ENCODE peak calls at places on chromosomes 2 and 18, in six cellular contexts. One of them, this sample, is unnamed.

GRCh38 chr2:218832520-218832919 is 917 bp upstream of the PRKAG3 start:
- DNase-seq in keratinocyte: no peak
- DNase-seq in CD8-positive, alpha-beta T cell: no peak
- DNase-seq in body of pancreas: no peak
- DNase-seq in AG10803: peak; percentile 61
- DNase-seq in fibroblast of mammary gland: peak; percentile 42
- DNase-seq in this sample: peak; percentile 37

GRCh38 chr2:171409436-171409971 is 24.3 kb downstream of the METTL8 start:
- DNase-seq in CD8-positive, alpha-beta T cell: no peak
- DNase-seq in AG10803: no peak
- DNase-seq in fibroblast of mammary gland: no peak
- DNase-seq in keratinocyte: no peak
- DNase-seq in body of pancreas: no peak
- DNase-seq in this sample: no peak

GRCh38 chr2:225025917-225026571 is 16.2 kb downstream of the DOCK10 start:
- DNase-seq in CD8-positive, alpha-beta T cell: no peak
- DNase-seq in body of pancreas: no peak
- DNase-seq in keratinocyte: no peak
- DNase-seq in AG10803: peak; percentile 93
- DNase-seq in fibroblast of mammary gland: peak; percentile 91
- DNase-seq in this sample: peak; percentile 76

GRCh38 chr2:217004636-217005035 is 144.8 kb upstream of the TNP1 start:
- DNase-seq in CD8-positive, alpha-beta T cell: no peak
- DNase-seq in body of pancreas: no peak
- DNase-seq in keratinocyte: no peak
- DNase-seq in AG10803: no peak
- DNase-seq in fibroblast of mammary gland: no peak
- DNase-seq in this sample: no peak

GRCh38 chr18:2935438-2936192 is 77.3 kb downstream of the LPIN2 start:
- DNase-seq in keratinocyte: no peak
- DNase-seq in fibroblast of mammary gland: peak; percentile 18
- DNase-seq in CD8-positive, alpha-beta T cell: no peak
- DNase-seq in AG10803: peak; percentile 73
- DNase-seq in body of pancreas: no peak
- DNase-seq in this sample: peak; percentile 56

GRCh38 chr2:191012845-191013616 is 940 bp downstream of the STAT1 start:
- DNase-seq in AG10803: peak; percentile 40
- DNase-seq in keratinocyte: no peak
- DNase-seq in CD8-positive, alpha-beta T cell: no peak
- DNase-seq in body of pancreas: no peak
- DNase-seq in fibroblast of mammary gland: peak; percentile 49
- DNase-seq in this sample: peak; percentile 51

GRCh38 chr2:36568533-36569246 is 29.3 kb downstream of the FEZ2 start:
- DNase-seq in fibroblast of mammary gland: peak; percentile 58
- DNase-seq in AG10803: peak; percentile 63
- DNase-seq in CD8-positive, alpha-beta T cell: no peak
- DNase-seq in body of pancreas: no peak
- DNase-seq in keratinocyte: no peak
- DNase-seq in this sample: peak; percentile 84

GRCh38 chr2:65013776-65014175 is 24.6 kb downstream of the SLC1A4 start:
- DNase-seq in keratinocyte: no peak
- DNase-seq in fibroblast of mammary gland: no peak
- DNase-seq in AG10803: no peak
- DNase-seq in CD8-positive, alpha-beta T cell: no peak
- DNase-seq in body of pancreas: no peak
- DNase-seq in this sample: no peak

GRCh38 chr2:204470178-204470620 is 75.1 kb upstream of the PARD3B start:
- DNase-seq in CD8-positive, alpha-beta T cell: no peak
- DNase-seq in fibroblast of mammary gland: no peak
- DNase-seq in keratinocyte: no peak
- DNase-seq in body of pancreas: no peak
- DNase-seq in AG10803: no peak
- DNase-seq in this sample: no peak

GRCh38 chr18:6747646-6748045 is 18.1 kb downstream of the ARHGAP28 start:
- DNase-seq in body of pancreas: peak; percentile 60
- DNase-seq in fibroblast of mammary gland: peak; percentile 99
- DNase-seq in keratinocyte: no peak
- DNase-seq in AG10803: peak; percentile 86
- DNase-seq in CD8-positive, alpha-beta T cell: no peak
- DNase-seq in this sample: peak; percentile 83

GRCh38 chr2:7539760-7540159 is 622.5 kb downstream of the RNF144A start:
- DNase-seq in keratinocyte: no peak
- DNase-seq in fibroblast of mammary gland: peak; percentile 6
- DNase-seq in CD8-positive, alpha-beta T cell: no peak
- DNase-seq in body of pancreas: no peak
- DNase-seq in AG10803: peak; percentile 64
- DNase-seq in this sample: no peak

GRCh38 chr2:24050041-24050655 is 607 bp downstream of the FKBP1B start:
- DNase-seq in keratinocyte: no peak
- DNase-seq in AG10803: peak; percentile 3
- DNase-seq in fibroblast of mammary gland: peak; percentile 18
- DNase-seq in body of pancreas: peak; percentile 34
- DNase-seq in CD8-positive, alpha-beta T cell: no peak
- DNase-seq in this sample: peak; percentile 27

GRCh38 chr2:140144611-140145010 is 1364.4 kb upstream of the NXPH2 start:
- DNase-seq in body of pancreas: no peak
- DNase-seq in fibroblast of mammary gland: no peak
- DNase-seq in CD8-positive, alpha-beta T cell: no peak
- DNase-seq in AG10803: no peak
- DNase-seq in keratinocyte: no peak
- DNase-seq in this sample: no peak

GRCh38 chr2:109451671-109452070 is 162.1 kb downstream of the SEPTIN10 start:
- DNase-seq in fibroblast of mammary gland: no peak
- DNase-seq in body of pancreas: no peak
- DNase-seq in keratinocyte: no peak
- DNase-seq in CD8-positive, alpha-beta T cell: no peak
- DNase-seq in AG10803: no peak
- DNase-seq in this sample: no peak

GRCh38 chr2:164737612-164738081 is 104.0 kb downstream of the COBLL1 start:
- DNase-seq in body of pancreas: peak; percentile 74
- DNase-seq in keratinocyte: peak; percentile 33
- DNase-seq in CD8-positive, alpha-beta T cell: no peak
- DNase-seq in fibroblast of mammary gland: peak; percentile 65
- DNase-seq in AG10803: peak; percentile 64
- DNase-seq in this sample: peak; percentile 81

GRCh38 chr2:119407430-119408220 is 24.0 kb upstream of the TMEM37 start:
- DNase-seq in body of pancreas: peak; percentile 63
- DNase-seq in AG10803: peak; percentile 60
- DNase-seq in keratinocyte: no peak
- DNase-seq in CD8-positive, alpha-beta T cell: no peak
- DNase-seq in fibroblast of mammary gland: peak; percentile 65
- DNase-seq in this sample: peak; percentile 74

GRCh38 chr18:39841133-39842041 is 2113.6 kb upstream of the PIK3C3 start:
- DNase-seq in body of pancreas: peak; percentile 35
- DNase-seq in keratinocyte: no peak
- DNase-seq in CD8-positive, alpha-beta T cell: no peak
- DNase-seq in AG10803: peak; percentile 51
- DNase-seq in fibroblast of mammary gland: peak; percentile 78
- DNase-seq in this sample: peak; percentile 84

GRCh38 chr18:68221116-68221724 is 493.7 kb downstream of the TMX3 start:
- DNase-seq in AG10803: peak; percentile 67
- DNase-seq in CD8-positive, alpha-beta T cell: no peak
- DNase-seq in fibroblast of mammary gland: no peak
- DNase-seq in keratinocyte: no peak
- DNase-seq in body of pancreas: no peak
- DNase-seq in this sample: no peak

DNA sequence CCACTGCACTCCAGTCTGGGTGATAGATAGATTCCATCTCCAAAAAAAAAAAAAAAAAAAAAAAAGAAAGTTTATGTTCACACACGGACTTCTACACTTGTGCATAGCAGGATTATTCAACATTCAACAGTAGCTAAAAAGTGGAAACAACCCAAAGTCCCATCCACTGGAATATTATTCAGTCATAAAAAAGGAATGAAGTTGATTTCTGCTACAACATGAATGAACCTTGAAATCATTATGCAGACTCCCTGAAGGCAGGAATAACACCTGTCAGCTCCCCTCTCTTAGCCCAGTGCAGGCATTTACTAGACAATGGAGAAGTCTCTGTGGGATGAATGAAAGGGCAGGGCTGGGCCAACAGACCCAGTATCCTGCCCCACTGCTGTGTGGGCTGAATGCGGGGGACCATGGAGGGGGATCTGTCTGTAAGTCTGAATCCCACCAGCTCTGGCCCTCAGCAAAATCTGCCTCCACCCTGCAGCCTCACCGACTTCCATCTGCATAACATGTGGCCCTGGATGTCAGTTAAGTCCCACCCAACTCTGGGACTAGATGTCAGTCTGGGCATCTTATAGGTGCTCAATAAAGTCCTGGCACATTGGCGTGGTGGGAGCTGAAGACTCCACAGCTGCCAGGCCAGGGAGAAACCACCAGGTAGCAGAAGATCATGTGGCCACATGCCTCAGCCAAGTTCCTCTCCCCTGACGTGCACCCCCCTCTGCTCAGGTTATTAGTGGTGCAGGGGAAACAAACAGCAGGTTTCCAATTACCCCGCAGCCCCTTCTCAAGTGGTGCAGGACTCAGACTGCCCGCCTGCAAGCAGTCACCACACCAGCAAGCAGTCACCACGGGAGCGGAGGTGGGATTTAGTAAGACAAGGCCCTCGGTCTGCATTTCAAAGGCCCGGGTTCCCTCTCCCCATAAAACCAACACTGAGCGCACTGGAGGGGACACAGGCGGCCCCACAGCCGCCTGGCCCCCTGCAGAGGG is 8.9 kb downstream of the ZFP36L2 start:
- DNase-seq in fibroblast of mammary gland: no peak
- DNase-seq in keratinocyte: no peak
- DNase-seq in CD8-positive, alpha-beta T cell: no peak
- DNase-seq in AG10803: no peak
- DNase-seq in body of pancreas: peak; percentile 39
- DNase-seq in this sample: no peak
- H3K4me3 ChIP-seq in fibroblast of mammary gland: no peak overlapping the region
- H3K4me3 ChIP-seq in keratinocyte: no peak overlapping the region
- H3K4me3 ChIP-seq in CD8-positive, alpha-beta T cell: peak overlapping the region; percentile 16
- H3K4me3 ChIP-seq in AG10803: no peak overlapping the region
- H3K4me3 ChIP-seq in body of pancreas: no peak overlapping the region
- H3K4me3 ChIP-seq in this sample: no peak overlapping the region

DNA sequence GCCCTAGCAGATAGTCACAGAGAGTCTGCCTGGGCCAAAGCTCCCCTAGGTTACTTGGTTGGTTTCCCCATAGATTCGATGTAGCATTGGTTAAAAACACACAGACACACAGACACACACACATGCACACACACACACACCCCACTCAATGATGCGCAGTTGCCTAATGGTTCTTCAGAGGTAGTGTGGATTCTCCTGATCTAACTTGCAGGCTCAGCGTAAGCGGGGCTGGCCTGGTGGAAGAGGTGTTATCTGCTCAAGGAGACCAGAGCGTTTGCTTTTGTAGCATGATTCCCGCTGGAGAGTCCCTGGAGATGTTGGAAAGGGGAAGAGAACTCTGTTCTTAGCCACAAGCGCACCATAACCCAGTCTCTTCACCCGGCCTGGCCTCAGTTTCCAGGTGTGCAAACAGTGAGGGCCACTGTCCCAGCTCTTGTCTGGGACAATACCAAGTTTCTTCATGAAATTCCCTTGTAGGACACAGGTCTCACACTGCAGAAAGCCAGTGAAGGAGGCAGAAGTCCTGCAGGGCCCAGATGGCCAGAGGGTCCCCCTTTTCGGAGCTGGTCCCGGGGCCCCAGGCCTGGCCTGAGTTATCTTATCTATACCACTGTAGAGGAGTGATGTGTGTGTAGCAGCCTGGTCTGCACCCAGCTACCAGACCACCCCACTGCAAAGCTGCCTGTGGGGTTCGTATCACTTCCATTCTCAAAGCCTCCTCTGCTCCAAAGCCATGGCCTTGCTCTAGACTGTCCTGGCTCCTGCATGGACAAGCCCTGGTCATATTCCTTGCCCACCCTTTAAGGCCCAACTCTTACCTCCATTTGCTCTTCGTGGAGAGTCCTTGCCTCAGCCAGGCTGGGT is 3.7 kb downstream of the ACKR3 start:
- DNase-seq in AG10803: no peak
- DNase-seq in body of pancreas: no peak
- DNase-seq in keratinocyte: no peak
- DNase-seq in CD8-positive, alpha-beta T cell: no peak
- DNase-seq in fibroblast of mammary gland: no peak
- DNase-seq in this sample: no peak
- H3K4me3 ChIP-seq in AG10803: peak overlapping the region; percentile 50
- H3K4me3 ChIP-seq in body of pancreas: no peak overlapping the region
- H3K4me3 ChIP-seq in keratinocyte: no peak overlapping the region
- H3K4me3 ChIP-seq in CD8-positive, alpha-beta T cell: no peak overlapping the region
- H3K4me3 ChIP-seq in fibroblast of mammary gland: no peak overlapping the region
- H3K4me3 ChIP-seq in this sample: no peak overlapping the region

GRCh38 chr2:73987948-73988700 is 3.4 kb downstream of the TET3 start:
- DNase-seq in fibroblast of mammary gland: no peak
- DNase-seq in body of pancreas: no peak
- DNase-seq in keratinocyte: no peak
- DNase-seq in AG10803: no peak
- DNase-seq in CD8-positive, alpha-beta T cell: no peak
- DNase-seq in this sample: peak; percentile 40
- H3K4me3 ChIP-seq in fibroblast of mammary gland: no peak overlapping the region
- H3K4me3 ChIP-seq in body of pancreas: no peak overlapping the region
- H3K4me3 ChIP-seq in keratinocyte: peak overlapping the region; percentile 66
- H3K4me3 ChIP-seq in AG10803: no peak overlapping the region
- H3K4me3 ChIP-seq in CD8-positive, alpha-beta T cell: peak overlapping the region; percentile 65
- H3K4me3 ChIP-seq in this sample: no peak overlapping the region

DNA sequence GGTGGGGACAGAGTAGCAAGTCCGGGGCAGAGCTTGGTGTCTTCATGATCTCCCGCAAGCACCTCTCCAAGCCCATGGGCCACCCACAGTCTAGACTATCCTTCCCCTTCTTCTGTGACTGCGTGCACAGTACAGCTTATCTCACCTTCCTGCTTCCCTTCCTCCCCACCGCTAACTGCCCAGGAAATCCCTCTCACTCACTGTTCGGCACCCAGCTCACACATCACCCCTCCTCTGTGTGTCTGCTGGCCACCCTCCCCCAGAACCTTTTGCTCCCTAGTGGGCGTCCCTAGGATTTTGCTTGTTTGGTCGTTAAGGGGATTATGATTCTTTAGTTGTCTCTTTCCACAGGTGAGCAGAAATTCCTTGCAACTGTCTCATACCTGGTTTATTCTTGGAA is 31.5 kb upstream of the SMAD7 start:
- DNase-seq in fibroblast of mammary gland: no peak
- DNase-seq in keratinocyte: no peak
- DNase-seq in AG10803: no peak
- DNase-seq in body of pancreas: no peak
- DNase-seq in CD8-positive, alpha-beta T cell: no peak
- DNase-seq in this sample: no peak
- H3K4me3 ChIP-seq in fibroblast of mammary gland: no peak overlapping the region
- H3K4me3 ChIP-seq in keratinocyte: no peak overlapping the region
- H3K4me3 ChIP-seq in AG10803: no peak overlapping the region
- H3K4me3 ChIP-seq in body of pancreas: no peak overlapping the region
- H3K4me3 ChIP-seq in CD8-positive, alpha-beta T cell: no peak overlapping the region
- H3K4me3 ChIP-seq in this sample: no peak overlapping the region